ENCODE peak calls at places on chromosomes 3 and 15, in five cellular contexts. S, I, F, K and A are unnamed samples.

GRCh38 chr3:128408693-128409620 is 57.7 kb downstream of the DNAJB8 start:
- DNase-seq in K (no peak), F (no peak), I (peak), S (no peak), A (peak)

GRCh38 chr15:70923311-70924080 is 30.9 kb downstream of the LRRC49 start:
- DNase-seq in K (no peak), F (no peak), I (no peak), S (no peak), A (no peak)

GRCh38 chr15:45715528-45715927 is 80.7 kb downstream of the SQOR start:
- DNase-seq in K (no peak), F (no peak), S (no peak), I (peak), A (no peak)

GRCh38 chr15:78716651-78717050 is 75.6 kb upstream of the CHRNB4 start:
- DNase-seq in F (no peak), K (no peak), I (no peak), S (no peak), A (no peak)

GRCh38 chr3:120855665-120856437 is 52.2 kb upstream of the STXBP5L start:
- DNase-seq in S (no peak), I (peak), F (peak), K (no peak), A (peak)

GRCh38 chr3:180306691-180307090 is 270.0 kb upstream of the PEX5L start:
- DNase-seq in F (no peak), I (peak), S (no peak), K (no peak), A (no peak)

GRCh38 chr3:159884661-159885402 is 103.8 kb upstream of the IL12A start:
- DNase-seq in I (peak), K (no peak), F (no peak), S (no peak), A (no peak)

GRCh38 chr15:27587810-27588209 is 511.3 kb downstream of the OCA2 start:
- DNase-seq in F (no peak), K (no peak), I (peak), S (no peak), A (peak)

GRCh38 chr15:64285871-64286270 is 70.1 kb downstream of the CSNK1G1 start:
- DNase-seq in K (no peak), S (no peak), F (no peak), I (no peak), A (no peak)

GRCh38 chr3:72982653-72983366 is 13.8 kb upstream of the PPP4R2 start:
- DNase-seq in K (no peak), S (no peak), I (no peak), F (no peak), A (no peak)

GRCh38 chr3:94532951-94533350 is 470.1 kb downstream of the NSUN3 start:
- DNase-seq in S (no peak), K (no peak), F (no peak), I (no peak), A (no peak)

GRCh38 chr15:38750816-38751215 is 186.2 kb upstream of the RASGRP1 start:
- DNase-seq in F (no peak), I (peak), S (no peak), K (no peak), A (no peak)

GRCh38 chr3:13012228-13012691 is 61.0 kb downstream of the IQSEC1 start:
- DNase-seq in K (peak), S (peak), I (no peak), F (no peak), A (no peak)

GRCh38 chr15:35674873-35675781 is 129.2 kb upstream of the DPH6 start:
- DNase-seq in S (no peak), F (no peak), I (peak), K (no peak), A (no peak)

GRCh38 chr3:105367063-105367405 is 325 bp downstream of the ALCAM start:
- DNase-seq in S (no peak), K (no peak), F (no peak), I (no peak), A (no peak)

GRCh38 chr3:124823648-124824047 is 63.5 kb downstream of the ITGB5 start:
- DNase-seq in K (no peak), I (no peak), F (no peak), S (no peak), A (no peak)

GRCh38 chr3:5299146-5299545 is 111.6 kb downstream of the EDEM1 start:
- DNase-seq in F (no peak), I (no peak), S (no peak), K (no peak), A (no peak)

GRCh38 chr15:32709295-32710033 is 8.3 kb upstream of the GREM1 start:
- DNase-seq in F (no peak), S (no peak), K (no peak), I (no peak), A (no peak)

GRCh38 chr3:52456169-52456799 is 880 bp downstream of the NISCH start:
- DNase-seq in K (no peak), F (peak), I (no peak), S (no peak), A (no peak)